ENCODE peak calls at places on chromosomes 3 and 15, in ten cellular contexts. One of them, this sample, is unnamed.

GRCh38 chr15:70281811-70282307 is 184.1 kb upstream of the TLE3 start:
- DNase-seq in heart right ventricle: no peak
- DNase-seq in brain microvascular endothelial cell: peak; percentile 62
- DNase-seq in glutamatergic neuron: no peak
- DNase-seq in pancreas: no peak
- DNase-seq in upper lobe of right lung: peak; percentile 21
- DNase-seq in Calu3: no peak
- DNase-seq in fibroblast of pulmonary artery: peak; percentile 43
- DNase-seq in ovary: peak; percentile 4
- DNase-seq in hepatocyte: no peak
- DNase-seq in this sample: peak; percentile 65

GRCh38 chr15:57036352-57036751 is 117.9 kb downstream of the TCF12 start:
- DNase-seq in ovary: no peak
- DNase-seq in pancreas: no peak
- DNase-seq in brain microvascular endothelial cell: no peak
- DNase-seq in Calu3: no peak
- DNase-seq in hepatocyte: no peak
- DNase-seq in fibroblast of pulmonary artery: no peak
- DNase-seq in heart right ventricle: no peak
- DNase-seq in glutamatergic neuron: no peak
- DNase-seq in upper lobe of right lung: no peak
- DNase-seq in this sample: no peak

GRCh38 chr3:149494759-149495580 is 20.5 kb downstream of the TM4SF4 start:
- DNase-seq in hepatocyte: no peak
- DNase-seq in pancreas: no peak
- DNase-seq in upper lobe of right lung: no peak
- DNase-seq in fibroblast of pulmonary artery: no peak
- DNase-seq in brain microvascular endothelial cell: peak; percentile 74
- DNase-seq in Calu3: no peak
- DNase-seq in heart right ventricle: no peak
- DNase-seq in ovary: no peak
- DNase-seq in glutamatergic neuron: no peak
- DNase-seq in this sample: peak; percentile 73

GRCh38 chr3:58471025-58471887 is 20.6 kb upstream of the KCTD6 start:
- DNase-seq in upper lobe of right lung: no peak
- DNase-seq in brain microvascular endothelial cell: peak; percentile 87
- DNase-seq in hepatocyte: peak; percentile 82
- DNase-seq in Calu3: peak; percentile 78
- DNase-seq in glutamatergic neuron: no peak
- DNase-seq in pancreas: no peak
- DNase-seq in heart right ventricle: no peak
- DNase-seq in ovary: no peak
- DNase-seq in fibroblast of pulmonary artery: peak; percentile 79
- DNase-seq in this sample: peak; percentile 71

GRCh38 chr3:48023377-48023776 is 7.2 kb upstream of the MAP4 start:
- DNase-seq in ovary: no peak
- DNase-seq in hepatocyte: no peak
- DNase-seq in pancreas: no peak
- DNase-seq in upper lobe of right lung: no peak
- DNase-seq in heart right ventricle: no peak
- DNase-seq in Calu3: no peak
- DNase-seq in brain microvascular endothelial cell: no peak
- DNase-seq in fibroblast of pulmonary artery: no peak
- DNase-seq in glutamatergic neuron: no peak
- DNase-seq in this sample: no peak

GRCh38 chr3:158768361-158768787 is 33.5 kb upstream of the MFSD1 start:
- DNase-seq in heart right ventricle: peak; percentile 70
- DNase-seq in fibroblast of pulmonary artery: peak; percentile 52
- DNase-seq in upper lobe of right lung: peak; percentile 68
- DNase-seq in Calu3: peak; percentile 86
- DNase-seq in pancreas: no peak
- DNase-seq in brain microvascular endothelial cell: peak; percentile 80
- DNase-seq in ovary: peak; percentile 68
- DNase-seq in glutamatergic neuron: peak; percentile 29
- DNase-seq in hepatocyte: peak; percentile 49
- DNase-seq in this sample: peak; percentile 45

GRCh38 chr3:117282506-117282905 is 572.9 kb downstream of the TUSC7 start:
- DNase-seq in ovary: no peak
- DNase-seq in upper lobe of right lung: no peak
- DNase-seq in hepatocyte: no peak
- DNase-seq in brain microvascular endothelial cell: no peak
- DNase-seq in glutamatergic neuron: peak; percentile 29
- DNase-seq in fibroblast of pulmonary artery: no peak
- DNase-seq in heart right ventricle: no peak
- DNase-seq in pancreas: no peak
- DNase-seq in Calu3: no peak
- DNase-seq in this sample: no peak

GRCh38 chr3:148360046-148360445 is 337.7 kb upstream of the AGTR1 start:
- DNase-seq in hepatocyte: no peak
- DNase-seq in pancreas: no peak
- DNase-seq in Calu3: no peak
- DNase-seq in fibroblast of pulmonary artery: peak; percentile 29
- DNase-seq in brain microvascular endothelial cell: peak; percentile 19
- DNase-seq in heart right ventricle: no peak
- DNase-seq in ovary: no peak
- DNase-seq in glutamatergic neuron: no peak
- DNase-seq in upper lobe of right lung: no peak
- DNase-seq in this sample: peak; percentile 15

GRCh38 chr15:48833526-48833925 is 22.7 kb upstream of the CEP152 start:
- DNase-seq in upper lobe of right lung: no peak
- DNase-seq in glutamatergic neuron: no peak
- DNase-seq in Calu3: no peak
- DNase-seq in pancreas: no peak
- DNase-seq in hepatocyte: no peak
- DNase-seq in fibroblast of pulmonary artery: no peak
- DNase-seq in heart right ventricle: no peak
- DNase-seq in brain microvascular endothelial cell: no peak
- DNase-seq in ovary: no peak
- DNase-seq in this sample: no peak

GRCh38 chr3:15086699-15087098 is 12.2 kb downstream of the RBSN start:
- DNase-seq in heart right ventricle: no peak
- DNase-seq in glutamatergic neuron: no peak
- DNase-seq in upper lobe of right lung: no peak
- DNase-seq in brain microvascular endothelial cell: no peak
- DNase-seq in ovary: no peak
- DNase-seq in hepatocyte: no peak
- DNase-seq in fibroblast of pulmonary artery: no peak
- DNase-seq in pancreas: no peak
- DNase-seq in Calu3: no peak
- DNase-seq in this sample: no peak
- TF ChIP-seq CTCF in heart right ventricle: no peak
- TF ChIP-seq CTCF in glutamatergic neuron: no peak
- TF ChIP-seq CTCF in upper lobe of right lung: no peak
- TF ChIP-seq CTCF in brain microvascular endothelial cell: no peak
- TF ChIP-seq CTCF in ovary: no peak
- TF ChIP-seq CTCF in hepatocyte: no peak
- TF ChIP-seq CTCF in fibroblast of pulmonary artery: no peak
- TF ChIP-seq CTCF in pancreas: no peak
- TF ChIP-seq CTCF in Calu3: no peak
- TF ChIP-seq CTCF in this sample: no peak

GRCh38 chr15:77819841-77820728 is 187.4 kb upstream of the LINGO1 start:
- DNase-seq in glutamatergic neuron: peak; percentile 79
- DNase-seq in hepatocyte: peak; percentile 71
- DNase-seq in heart right ventricle: no peak
- DNase-seq in Calu3: peak; percentile 72
- DNase-seq in upper lobe of right lung: no peak
- DNase-seq in brain microvascular endothelial cell: no peak
- DNase-seq in ovary: no peak
- DNase-seq in pancreas: peak; percentile 69
- DNase-seq in fibroblast of pulmonary artery: no peak
- DNase-seq in this sample: no peak
- TF ChIP-seq CTCF in glutamatergic neuron: peak; percentile 34
- TF ChIP-seq CTCF in hepatocyte: peak; percentile 41
- TF ChIP-seq CTCF in heart right ventricle: no peak
- TF ChIP-seq CTCF in Calu3: no peak
- TF ChIP-seq CTCF in upper lobe of right lung: no peak
- TF ChIP-seq CTCF in brain microvascular endothelial cell: no peak
- TF ChIP-seq CTCF in ovary: no peak
- TF ChIP-seq CTCF in pancreas: no peak
- TF ChIP-seq CTCF in fibroblast of pulmonary artery: no peak
- TF ChIP-seq CTCF in this sample: peak; percentile 30

DNA sequence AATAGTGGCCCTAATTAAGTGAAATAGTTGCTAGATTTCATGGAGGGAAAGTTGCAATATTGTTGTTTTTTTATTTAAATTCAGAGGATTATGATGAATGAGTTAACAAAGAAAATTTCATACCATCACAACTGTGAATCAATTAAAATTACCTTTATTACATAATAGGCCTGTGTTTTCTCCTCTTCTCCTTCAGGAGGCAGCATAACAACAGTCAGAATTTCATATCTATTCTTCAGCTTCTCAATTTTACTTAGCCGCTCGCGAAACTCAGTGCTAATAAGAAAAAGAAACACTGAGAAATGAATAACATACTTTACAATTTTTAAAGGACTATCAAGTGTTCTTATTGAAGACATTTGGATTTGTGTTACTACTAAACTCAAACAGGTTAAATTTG is 29.4 kb downstream of the TTC14 start:
- DNase-seq in upper lobe of right lung: no peak
- DNase-seq in ovary: no peak
- DNase-seq in hepatocyte: no peak
- DNase-seq in fibroblast of pulmonary artery: no peak
- DNase-seq in glutamatergic neuron: no peak
- DNase-seq in brain microvascular endothelial cell: no peak
- DNase-seq in pancreas: no peak
- DNase-seq in heart right ventricle: no peak
- DNase-seq in Calu3: no peak
- DNase-seq in this sample: no peak
- TF ChIP-seq CTCF in upper lobe of right lung: peak; percentile 5
- TF ChIP-seq CTCF in ovary: no peak
- TF ChIP-seq CTCF in hepatocyte: no peak
- TF ChIP-seq CTCF in fibroblast of pulmonary artery: peak; percentile 8
- TF ChIP-seq CTCF in glutamatergic neuron: no peak
- TF ChIP-seq CTCF in brain microvascular endothelial cell: no peak
- TF ChIP-seq CTCF in pancreas: no peak
- TF ChIP-seq CTCF in heart right ventricle: no peak
- TF ChIP-seq CTCF in Calu3: no peak
- TF ChIP-seq CTCF in this sample: peak; percentile 51

GRCh38 chr3:170387952-170388351 is 30.4 kb downstream of the SKIL start:
- DNase-seq in upper lobe of right lung: no peak
- DNase-seq in hepatocyte: no peak
- DNase-seq in brain microvascular endothelial cell: no peak
- DNase-seq in ovary: no peak
- DNase-seq in Calu3: no peak
- DNase-seq in fibroblast of pulmonary artery: peak; percentile 67
- DNase-seq in glutamatergic neuron: no peak
- DNase-seq in heart right ventricle: no peak
- DNase-seq in pancreas: no peak
- DNase-seq in this sample: peak; percentile 24
- TF ChIP-seq CTCF in upper lobe of right lung: no peak
- TF ChIP-seq CTCF in hepatocyte: no peak
- TF ChIP-seq CTCF in brain microvascular endothelial cell: no peak
- TF ChIP-seq CTCF in ovary: no peak
- TF ChIP-seq CTCF in Calu3: no peak
- TF ChIP-seq CTCF in fibroblast of pulmonary artery: peak; percentile 9
- TF ChIP-seq CTCF in glutamatergic neuron: no peak
- TF ChIP-seq CTCF in heart right ventricle: no peak
- TF ChIP-seq CTCF in pancreas: no peak
- TF ChIP-seq CTCF in this sample: peak; percentile 45

DNA sequence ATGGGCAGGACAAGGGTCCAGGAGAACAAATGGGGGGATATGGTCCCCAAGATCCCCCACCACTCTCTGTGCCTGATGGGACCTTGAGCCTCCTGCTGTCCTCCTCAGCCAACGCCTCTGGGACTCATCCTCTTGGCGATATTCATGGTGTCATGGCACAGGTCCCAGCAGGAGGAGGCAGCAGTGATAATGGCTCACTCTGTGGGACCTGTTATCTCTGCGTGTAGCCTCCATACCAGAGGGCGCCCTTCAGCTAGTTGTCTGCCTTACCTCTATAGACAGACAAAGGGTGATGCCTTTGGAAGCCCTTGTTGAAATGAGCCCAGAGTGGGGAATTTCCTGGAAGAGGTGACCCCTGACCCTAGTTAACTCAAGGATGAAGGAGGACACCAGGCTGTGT is 7.4 kb downstream of the ZBTB47 start:
- DNase-seq in Calu3: no peak
- DNase-seq in ovary: no peak
- DNase-seq in upper lobe of right lung: no peak
- DNase-seq in glutamatergic neuron: no peak
- DNase-seq in heart right ventricle: no peak
- DNase-seq in brain microvascular endothelial cell: no peak
- DNase-seq in pancreas: no peak
- DNase-seq in fibroblast of pulmonary artery: no peak
- DNase-seq in hepatocyte: no peak
- DNase-seq in this sample: no peak
- TF ChIP-seq CTCF in Calu3: no peak
- TF ChIP-seq CTCF in ovary: no peak
- TF ChIP-seq CTCF in upper lobe of right lung: no peak
- TF ChIP-seq CTCF in glutamatergic neuron: no peak
- TF ChIP-seq CTCF in heart right ventricle: no peak
- TF ChIP-seq CTCF in brain microvascular endothelial cell: no peak
- TF ChIP-seq CTCF in pancreas: no peak
- TF ChIP-seq CTCF in fibroblast of pulmonary artery: no peak
- TF ChIP-seq CTCF in hepatocyte: no peak
- TF ChIP-seq CTCF in this sample: peak; percentile 47

DNA sequence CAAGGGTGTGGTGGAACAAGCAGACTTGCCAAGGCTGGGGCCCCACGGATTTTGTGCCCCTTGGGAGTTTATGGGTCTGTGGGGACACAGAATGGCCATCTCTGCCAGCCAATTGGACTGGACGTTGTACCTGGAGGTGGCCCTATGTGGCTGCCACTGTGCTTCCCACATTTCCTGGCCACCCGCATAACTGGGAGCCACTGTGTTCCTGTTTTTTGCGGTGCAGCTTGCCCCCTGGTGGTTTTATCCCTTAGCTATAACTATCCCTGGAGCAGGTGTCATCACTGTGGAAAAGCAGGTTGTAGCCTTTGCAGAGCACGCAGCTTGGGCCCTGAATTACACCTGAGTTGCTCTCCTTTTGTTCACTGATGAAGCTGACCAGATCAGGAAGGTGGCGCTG is 306.3 kb downstream of the ZPLD1 start:
- DNase-seq in upper lobe of right lung: no peak
- DNase-seq in Calu3: peak; percentile 10
- DNase-seq in fibroblast of pulmonary artery: no peak
- DNase-seq in glutamatergic neuron: no peak
- DNase-seq in hepatocyte: no peak
- DNase-seq in brain microvascular endothelial cell: no peak
- DNase-seq in pancreas: no peak
- DNase-seq in heart right ventricle: no peak
- DNase-seq in ovary: no peak
- DNase-seq in this sample: no peak
- TF ChIP-seq CTCF in upper lobe of right lung: no peak
- TF ChIP-seq CTCF in Calu3: no peak
- TF ChIP-seq CTCF in fibroblast of pulmonary artery: no peak
- TF ChIP-seq CTCF in glutamatergic neuron: no peak
- TF ChIP-seq CTCF in hepatocyte: peak; percentile 10
- TF ChIP-seq CTCF in brain microvascular endothelial cell: no peak
- TF ChIP-seq CTCF in pancreas: no peak
- TF ChIP-seq CTCF in heart right ventricle: no peak
- TF ChIP-seq CTCF in ovary: no peak
- TF ChIP-seq CTCF in this sample: no peak

This sample was measured in HFFc6.